ENCODE peak calls at places on chromosomes 3 and 15, in nine cellular contexts. A is K562, Q is choroid plexus epithelial cell, S is type B pancreatic cell, O is astrocyte of the spinal cord, H is cardiac muscle cell, E is WTC11, D is GM13976, T is foreskin keratinocyte. J is an unnamed sample.
A peak's percentile ranks its signal among the peaks of the same experiment; 100 is the strongest.

GRCh38 chr3:141243295-141243707 is 11.7 kb downstream of the PXYLP1 start:
- DNase-seq in A (peak; percentile 58), Q (peak; percentile 36), S (peak; percentile 44), O (no peak), H (no peak), E (no peak), D (no peak), T (no peak), J (peak; percentile 75)

GRCh38 chr3:58534592-58535494 is 2.1 kb downstream of the ACOX2 start:
- DNase-seq in A (no peak), Q (no peak), S (peak; percentile 48), O (no peak), H (no peak), E (no peak), D (no peak), T (no peak), J (peak; percentile 70)

GRCh38 chr15:64634576-64635485 is 140.6 kb downstream of the RBPMS2 start:
- DNase-seq in A (no peak), Q (no peak), S (no peak), O (peak; percentile 67), H (peak; percentile 28), E (peak; percentile 64), D (no peak), T (no peak), J (no peak)

GRCh38 chr3:112822116-112823055 is 24.3 kb downstream of the CD200R1L start:
- DNase-seq in A (no peak), Q (peak; percentile 23), S (no peak), O (no peak), H (no peak), E (no peak), D (no peak), T (no peak), J (no peak)

GRCh38 chr3:14472471-14473351 is 67.4 kb downstream of the GRIP2 start:
- DNase-seq in A (no peak), Q (peak; percentile 92), S (no peak), O (peak; percentile 90), H (no peak), E (no peak), D (no peak), T (no peak), J (peak; percentile 89)

GRCh38 chr3:112437146-112438022 is 61.9 kb downstream of the BTLA start:
- DNase-seq in A (no peak), Q (peak; percentile 83), S (no peak), O (peak; percentile 29), H (no peak), E (no peak), D (peak; percentile 45), T (no peak), J (no peak)

GRCh38 chr15:51053571-51053970 is 41.1 kb downstream of the TNFAIP8L3 start:
- DNase-seq in A (no peak), Q (no peak), S (no peak), O (no peak), H (no peak), E (no peak), D (no peak), T (no peak), J (no peak)

GRCh38 chr3:195811756-195812155 is at the start of gene MUC4:
- DNase-seq in A (peak; percentile 78), Q (no peak), S (no peak), O (no peak), H (no peak), E (peak; percentile 50), D (no peak), T (no peak), J (no peak)

GRCh38 chr3:64215084-64215483 is 10.2 kb downstream of the PRICKLE2 start:
- DNase-seq in A (no peak), Q (no peak), S (no peak), O (no peak), H (no peak), E (no peak), D (no peak), T (no peak), J (no peak)

GRCh38 chr3:177521305-177521704 is 324.0 kb upstream of the TBL1XR1 start:
- DNase-seq in A (no peak), Q (no peak), S (peak; percentile 65), O (no peak), H (no peak), E (peak; percentile 65), D (no peak), T (peak; percentile 56), J (no peak)

GRCh38 chr3:58952128-58952917 is 97.5 kb downstream of the CFAP20DC start:
- DNase-seq in A (no peak), Q (peak; percentile 13), S (no peak), O (no peak), H (no peak), E (no peak), D (no peak), T (no peak), J (no peak)

GRCh38 chr3:50714953-50715352 is 40.2 kb downstream of the DOCK3 start:
- DNase-seq in A (no peak), Q (peak; percentile 3), S (no peak), O (no peak), H (peak; percentile 0), E (no peak), D (no peak), T (peak; percentile 10), J (no peak)

GRCh38 chr15:100250166-100250800 is 91.5 kb downstream of the ADAMTS17 start:
- DNase-seq in A (no peak), Q (no peak), S (peak; percentile 32), O (no peak), H (no peak), E (no peak), D (no peak), T (no peak), J (peak; percentile 62)

GRCh38 chr3:36206936-36207620 is 173.2 kb upstream of the STAC start:
- DNase-seq in A (no peak), Q (no peak), S (no peak), O (no peak), H (no peak), E (no peak), D (no peak), T (no peak), J (no peak)

GRCh38 chr15:51992953-51993352 is 21.4 kb upstream of the LEO1 start:
- DNase-seq in A (no peak), Q (peak; percentile 39), S (no peak), O (no peak), H (no peak), E (no peak), D (no peak), T (no peak), J (no peak)

GRCh38 chr3:60756636-60757035 is 494.6 kb downstream of the FHIT start:
- DNase-seq in A (no peak), Q (no peak), S (no peak), O (peak; percentile 47), H (no peak), E (no peak), D (no peak), T (no peak), J (no peak)

GRCh38 chr3:73453676-73454075 is 171.1 kb downstream of the PDZRN3 start:
- DNase-seq in A (no peak), Q (peak; percentile 51), S (no peak), O (peak; percentile 94), H (no peak), E (no peak), D (no peak), T (no peak), J (no peak)

GRCh38 chr15:40367038-40367672 is 9.1 kb downstream of the DISP2 start:
- DNase-seq in A (no peak), Q (no peak), S (no peak), O (no peak), H (no peak), E (no peak), D (peak; percentile 30), T (no peak), J (no peak)

GRCh38 chr15:41559489-41560177 is 621 bp downstream of the TYRO3 start:
- DNase-seq in A (peak; percentile 69), Q (no peak), S (no peak), O (peak; percentile 5), H (no peak), E (no peak), D (peak; percentile 43), T (no peak), J (no peak)
- TF ChIP-seq CTCF in A (no peak), Q (no peak), S (no peak), O (no peak), H (no peak), E (no peak), D (no peak), T (no peak), J (no peak)

DNA sequence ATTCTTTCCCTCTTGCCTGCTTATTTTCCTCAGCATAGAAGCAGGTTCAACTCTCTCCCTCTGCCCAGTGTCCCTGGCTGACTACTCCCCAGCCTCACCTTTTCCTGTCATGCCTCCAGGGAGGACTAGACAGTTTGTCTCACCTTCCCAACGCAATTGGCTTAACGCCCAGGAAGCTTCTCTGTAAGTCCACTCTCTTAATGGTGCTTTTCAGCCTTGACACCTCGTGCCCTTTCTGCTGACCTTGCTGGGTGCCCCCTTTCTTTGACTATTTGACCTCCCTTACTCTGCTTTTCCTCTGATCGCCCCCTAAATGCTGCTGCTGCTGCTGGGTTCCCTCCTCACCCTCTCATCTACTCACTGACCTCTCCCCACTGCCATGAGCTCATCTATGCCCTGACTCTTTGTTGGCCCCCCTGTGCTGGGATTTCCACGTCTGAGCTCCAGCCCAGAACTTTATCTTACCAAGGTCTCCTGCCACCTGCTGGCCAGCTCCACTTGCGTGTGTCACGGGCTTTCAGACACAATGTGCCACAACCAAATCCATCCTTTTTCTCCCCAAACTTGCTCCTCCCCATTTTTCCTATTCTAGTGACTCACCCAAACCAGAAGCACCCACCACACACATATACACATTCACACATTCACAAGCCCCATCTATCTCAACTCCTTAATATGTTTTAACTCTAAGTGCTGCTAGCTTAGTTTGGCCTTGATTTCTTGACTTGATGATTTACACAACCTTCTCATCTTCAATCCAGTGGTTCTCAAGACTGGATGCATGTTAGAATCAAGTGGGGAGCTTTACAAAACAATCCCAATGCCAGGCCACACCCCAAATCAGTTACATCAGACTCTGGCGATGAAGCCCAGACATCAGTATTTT is 16.6 kb downstream of the EPB42 start:
- DNase-seq in A (peak; percentile 60), Q (peak; percentile 78), S (no peak), O (peak; percentile 66), H (peak; percentile 64), E (peak; percentile 67), D (peak; percentile 71), T (no peak), J (no peak)
- TF ChIP-seq CTCF in A (peak; percentile 80), Q (peak; percentile 86), S (peak; percentile 71), O (peak; percentile 82), H (peak; percentile 64), E (peak; percentile 47), D (peak; percentile 77), T (peak; percentile 71), J (peak; percentile 68)

GRCh38 chr3:3170998-3171397 is 8.5 kb downstream of the CRBN start:
- DNase-seq in A (no peak), Q (peak; percentile 71), S (no peak), O (peak; percentile 43), H (peak; percentile 12), E (no peak), D (no peak), T (no peak), J (no peak)
- TF ChIP-seq CTCF in A (peak; percentile 26), Q (peak; percentile 53), S (peak; percentile 72), O (peak; percentile 30), H (peak; percentile 41), E (no peak), D (no peak), T (peak; percentile 57), J (peak; percentile 54)

DNA sequence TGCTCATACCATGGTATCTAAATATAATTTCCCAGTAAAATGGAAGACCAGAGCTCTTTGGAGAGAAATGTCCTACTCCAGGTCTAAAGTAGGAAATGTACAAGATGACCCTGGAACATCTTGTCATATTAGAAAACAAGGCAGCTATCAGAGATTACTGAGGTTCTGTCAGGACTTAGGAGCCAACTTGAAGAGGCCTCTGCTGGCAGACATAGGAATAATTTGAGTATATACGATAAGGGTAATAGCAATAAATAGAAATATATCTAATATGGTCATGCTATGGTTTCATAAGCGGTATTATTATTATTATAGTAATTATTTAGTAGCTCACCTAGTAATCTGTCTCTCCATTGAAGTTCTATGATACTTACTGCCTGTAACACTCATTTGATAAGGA is 224.2 kb downstream of the SOX2 start:
- DNase-seq in A (no peak), Q (no peak), S (no peak), O (no peak), H (no peak), E (no peak), D (no peak), T (no peak), J (no peak)
- TF ChIP-seq CTCF in A (no peak), Q (no peak), S (no peak), O (no peak), H (no peak), E (no peak), D (no peak), T (peak; percentile 43), J (no peak)

J was measured in osteocyte.